ENCODE peak calls at places on chromosomes 2 and 18, in ten cellular contexts. N is gastrocnemius medialis, H is spleen, V is progenitor cell of endocrine pancreas, M is BE2C, C is Peyer's patch, J is AG04450, P is lower lobe of right lung, F is fibroblast of lung, A is astrocyte of the spinal cord. B is an unnamed sample.

GRCh38 chr2:205792908-205793307 is 110.6 kb downstream of the NRP2 start:
- DNase-seq in J (peak), N (no peak), A (no peak), C (no peak), M (no peak), H (no peak), P (no peak), V (no peak), F (peak), B (no peak)

GRCh38 chr2:201909961-201910361 is 103.6 kb downstream of the CDK15 start:
- DNase-seq in J (no peak), N (no peak), V (no peak), F (peak), A (peak), M (no peak), C (no peak), H (no peak), P (no peak), B (peak)

GRCh38 chr2:215367647-215368492 is 56.0 kb downstream of the ATIC start:
- DNase-seq in V (no peak), H (no peak), F (peak), M (no peak), C (no peak), J (peak), A (peak), N (no peak), P (no peak), B (peak)

GRCh38 chr2:189285962-189286648 is 106.5 kb upstream of the COL5A2 start:
- DNase-seq in V (no peak), M (no peak), N (no peak), J (peak), C (no peak), F (peak), P (no peak), A (peak), H (no peak), B (peak)

GRCh38 chr18:13760047-13760446 is 33.6 kb downstream of the RNMT start:
- DNase-seq in V (no peak), F (no peak), H (no peak), C (no peak), M (no peak), P (no peak), J (no peak), N (no peak), A (no peak), B (no peak)

GRCh38 chr2:111135910-111136297 is 15.2 kb downstream of the BCL2L11 start:
- DNase-seq in F (peak), H (no peak), J (no peak), N (peak), V (no peak), M (peak), A (peak), P (peak), C (no peak), B (no peak)

GRCh38 chr2:85191157-85191556 is 58.0 kb downstream of the TCF7L1 start:
- DNase-seq in A (no peak), V (no peak), H (no peak), C (no peak), N (no peak), P (no peak), F (no peak), J (no peak), M (no peak), B (no peak)

GRCh38 chr2:195871326-195871725 is 197.3 kb downstream of the DNAH7 start:
- DNase-seq in M (no peak), A (peak), N (no peak), V (no peak), P (no peak), F (peak), C (no peak), J (no peak), H (no peak), B (no peak)

GRCh38 chr2:240301256-240301795 is 134.1 kb upstream of the GPC1 start:
- DNase-seq in F (no peak), M (no peak), H (peak), J (no peak), A (no peak), P (no peak), N (no peak), V (no peak), C (peak), B (no peak)

GRCh38 chr2:145587922-145588321 is 1068.0 kb upstream of the ZEB2 start:
- DNase-seq in A (no peak), P (no peak), H (no peak), J (no peak), M (no peak), F (no peak), V (no peak), C (no peak), N (no peak), B (no peak)

GRCh38 chr2:165357758-165358157 is 111.7 kb upstream of the CSRNP3 start:
- DNase-seq in P (no peak), M (no peak), H (no peak), N (no peak), F (peak), A (peak), C (no peak), J (peak), V (no peak), B (peak)

GRCh38 chr2:27376151-27376865 is 4.2 kb downstream of the ZNF513 start:
- DNase-seq in P (no peak), J (no peak), V (no peak), C (no peak), N (no peak), F (no peak), A (no peak), H (no peak), M (no peak), B (no peak)

GRCh38 chr18:78006805-78007204 is 757.2 kb downstream of the GALR1 start:
- DNase-seq in N (no peak), F (no peak), H (no peak), A (no peak), V (no peak), M (no peak), P (no peak), C (no peak), J (no peak), B (no peak)

GRCh38 chr2:41930807-41931566 is 116.8 kb upstream of the PKDCC start:
- DNase-seq in H (no peak), F (peak), V (no peak), J (no peak), C (no peak), P (no peak), M (no peak), A (peak), N (no peak), B (no peak)

GRCh38 chr2:227884511-227884947 is 13.1 kb downstream of the DAW1 start:
- DNase-seq in N (no peak), C (peak), F (peak), A (peak), H (peak), J (peak), V (peak), P (peak), M (peak), B (peak)

GRCh38 chr18:47758000-47758399 is 172.5 kb downstream of the SMAD2 start:
- DNase-seq in H (no peak), C (no peak), A (no peak), N (no peak), M (no peak), J (no peak), F (no peak), V (no peak), P (no peak), B (peak)

GRCh38 chr2:120303177-120303576 is 42.8 kb upstream of the INHBB start:
- DNase-seq in J (no peak), C (peak), F (no peak), V (no peak), H (no peak), M (no peak), N (no peak), P (no peak), A (no peak), B (no peak)

GRCh38 chr18:79317718-79318117 is 78.0 kb upstream of the NFATC1 start:
- DNase-seq in H (no peak), N (no peak), M (no peak), P (no peak), V (no peak), J (no peak), F (no peak), A (peak), C (no peak), B (no peak)

GRCh38 chr2:1730047-1730937 is 14.0 kb downstream of the PXDN start:
- DNase-seq in N (no peak), M (no peak), F (peak), P (peak), C (peak), H (no peak), J (peak), V (no peak), A (peak), B (peak)

GRCh38 chr18:55337908-55338521 is 250.0 kb downstream of the TCF4 start:
- DNase-seq in C (no peak), A (no peak), P (no peak), J (no peak), N (no peak), V (no peak), H (no peak), M (no peak), F (no peak), B (no peak)

GRCh38 chr18:55337153-55337552 is 250.8 kb downstream of the TCF4 start:
- DNase-seq in J (no peak), M (no peak), V (no peak), H (no peak), N (no peak), P (no peak), F (no peak), A (no peak), C (no peak), B (no peak)

GRCh38 chr18:55340998-55341397 is 247.0 kb downstream of the TCF4 start:
- DNase-seq in V (no peak), C (no peak), A (no peak), J (no peak), H (no peak), F (no peak), N (no peak), P (no peak), M (no peak), B (no peak)

GRCh38 chr18:55339990-55340389 is 248.0 kb downstream of the TCF4 start:
- DNase-seq in V (no peak), P (no peak), M (no peak), H (no peak), F (no peak), A (no peak), N (no peak), J (no peak), C (no peak), B (no peak)

GRCh38 chr18:55338955-55339662 is 248.9 kb downstream of the TCF4 start:
- DNase-seq in P (no peak), C (no peak), F (peak), V (no peak), H (no peak), M (no peak), N (no peak), J (no peak), A (no peak), B (no peak)
- TF ChIP-seq CTCF in P (no peak), C (no peak), F (peak), V (no peak), H (no peak), M (peak), N (peak), J (peak), A (peak), B (no peak)

GRCh38 chr2:70646429-70646828 is 92.8 kb upstream of the TGFA start:
- DNase-seq in A (no peak), P (no peak), C (no peak), N (no peak), V (no peak), H (no peak), J (no peak), F (no peak), M (no peak), B (no peak)

GRCh38 chr2:70641263-70641784 is 87.7 kb upstream of the TGFA start:
- DNase-seq in M (no peak), H (no peak), J (no peak), P (no peak), N (no peak), F (no peak), C (no peak), V (no peak), A (peak), B (peak)

GRCh38 chr2:70639841-70640448 is 86.3 kb upstream of the TGFA start:
- DNase-seq in N (no peak), A (no peak), J (no peak), M (no peak), F (no peak), P (no peak), H (no peak), C (no peak), V (no peak), B (no peak)

GRCh38 chr2:70645733-70646420 is 92.3 kb upstream of the TGFA start:
- DNase-seq in N (no peak), J (no peak), M (no peak), P (no peak), F (no peak), H (no peak), A (no peak), V (no peak), C (no peak), B (peak)

DNA sequence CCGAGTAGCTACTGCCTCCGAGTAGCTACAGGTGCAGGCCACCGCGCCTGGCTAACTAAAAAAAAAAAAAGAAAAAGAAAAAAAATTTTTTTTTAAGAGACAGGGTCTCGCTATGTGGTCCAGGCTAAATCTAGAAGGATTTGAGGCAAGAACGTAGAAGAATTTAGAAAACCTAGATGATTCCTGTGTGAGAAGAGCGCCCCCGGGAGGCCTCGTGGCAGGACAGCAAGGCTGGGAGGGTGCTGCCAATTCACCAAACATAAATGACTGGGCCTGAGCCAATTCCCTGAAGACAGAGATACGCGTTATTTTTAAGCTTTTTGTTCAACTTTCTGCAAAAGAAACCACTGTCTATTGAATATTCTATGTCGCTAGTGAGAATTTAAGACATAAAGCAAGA is 90.1 kb upstream of the TGFA start:
- DNase-seq in P (no peak), J (no peak), H (no peak), M (no peak), C (no peak), F (no peak), V (no peak), N (no peak), A (no peak), B (peak)
- TF ChIP-seq CTCF in P (peak), J (peak), H (no peak), M (peak), C (peak), F (peak), V (peak), N (no peak), A (peak), B (peak)

DNA sequence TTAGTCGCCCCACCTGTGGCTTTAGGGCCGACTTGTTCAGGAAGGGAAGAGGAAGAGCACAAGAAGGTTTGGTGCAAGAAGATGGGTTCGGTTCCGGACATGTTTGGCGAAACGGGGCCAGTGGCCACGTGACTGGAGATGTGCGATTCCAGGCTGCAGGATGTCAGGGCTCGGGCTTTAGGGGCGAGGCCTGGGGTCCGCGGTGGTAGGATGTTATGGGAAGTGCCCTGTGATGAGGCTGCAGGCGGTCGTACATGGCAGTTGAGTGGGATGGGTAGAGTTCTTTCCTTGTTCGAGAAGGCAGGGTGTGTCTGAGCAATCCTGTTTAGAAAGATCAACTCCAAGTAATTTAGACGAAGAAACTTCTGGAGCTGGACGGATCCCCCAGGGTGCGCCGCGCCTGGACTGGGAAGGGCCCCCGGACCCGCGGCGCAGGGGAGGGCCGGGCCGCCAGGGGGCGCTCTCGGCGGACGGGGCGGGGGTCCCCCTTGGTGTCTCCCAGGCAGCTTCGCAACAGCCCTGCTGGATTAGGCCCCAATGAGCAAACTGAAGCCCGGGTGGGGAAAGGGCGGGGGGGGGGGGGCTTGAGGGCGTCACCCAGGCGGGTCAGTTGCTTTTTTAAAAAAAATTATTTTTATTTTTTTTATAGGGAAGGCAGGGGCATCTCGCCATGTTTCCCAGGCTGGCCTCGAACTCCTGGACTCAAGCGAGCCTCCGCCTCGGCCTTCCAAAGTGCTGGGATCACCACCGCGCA is 17.2 kb upstream of the SDC1 start:
- DNase-seq in N (no peak), F (no peak), J (no peak), V (no peak), M (no peak), H (no peak), P (no peak), A (no peak), C (no peak), B (no peak)
- TF ChIP-seq CTCF in N (peak), F (peak), J (peak), V (peak), M (peak), H (peak), P (peak), A (peak), C (peak), B (no peak)

DNA sequence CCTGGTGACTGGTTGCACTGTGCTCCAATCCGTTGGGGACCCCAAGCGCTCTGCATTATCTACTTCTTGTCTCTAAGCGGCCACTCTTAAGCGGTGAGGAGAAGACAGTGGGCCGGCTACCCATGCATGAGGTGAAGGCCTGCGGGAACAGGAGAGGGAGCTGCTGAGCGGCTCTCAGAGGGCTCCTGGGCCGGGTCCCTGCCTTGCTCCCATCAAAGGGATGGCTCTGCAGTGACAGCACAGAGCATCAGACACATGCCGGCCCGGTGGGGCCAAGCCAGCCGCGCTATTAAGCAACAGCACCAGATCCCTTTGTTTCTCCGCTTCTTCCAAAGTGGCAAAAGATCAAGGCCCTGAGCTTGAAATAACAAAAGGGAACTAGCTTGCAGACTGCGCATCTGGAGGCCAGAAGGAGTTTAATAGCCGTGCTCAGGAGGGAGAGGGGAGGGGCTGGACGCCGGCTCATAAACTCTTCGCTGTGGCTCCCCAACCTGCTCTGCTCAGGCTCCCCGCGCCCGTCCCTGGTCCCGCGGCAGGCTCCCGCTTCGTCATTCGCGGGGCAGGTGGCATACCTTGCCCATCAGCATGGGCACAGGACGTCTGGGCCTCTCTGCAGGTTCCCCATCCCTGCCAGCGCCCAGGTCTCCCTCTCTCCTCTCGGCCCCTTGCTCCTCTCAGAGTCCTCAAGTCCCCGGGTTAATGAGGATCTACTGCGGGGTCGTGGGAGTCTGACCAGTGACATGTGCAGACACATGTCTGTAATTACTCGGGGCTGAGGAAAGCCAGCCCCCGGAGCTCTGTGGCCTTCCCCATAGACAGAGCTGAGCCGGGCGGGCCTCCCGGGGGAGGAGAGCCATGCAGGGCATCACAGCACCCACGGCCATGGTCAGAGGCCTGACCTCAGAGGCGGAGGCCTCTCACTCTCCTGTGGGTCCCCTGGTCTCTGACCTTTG is 96.7 kb downstream of the ASB1 start:
- DNase-seq in H (no peak), A (peak), P (no peak), F (peak), J (peak), C (no peak), V (no peak), M (no peak), N (peak), B (no peak)
- TF ChIP-seq CTCF in H (no peak), A (peak), P (no peak), F (peak), J (peak), C (no peak), V (no peak), M (no peak), N (no peak), B (no peak)

GRCh38 chr2:137910641-137911040 is 53.6 kb upstream of the HNMT start:
- DNase-seq in V (no peak), J (no peak), C (no peak), P (no peak), H (no peak), F (peak), N (no peak), A (peak), M (no peak), B (peak)
- TF ChIP-seq CTCF in V (peak), J (peak), C (peak), P (peak), H (peak), F (peak), N (peak), A (peak), M (peak), B (peak)

DNA sequence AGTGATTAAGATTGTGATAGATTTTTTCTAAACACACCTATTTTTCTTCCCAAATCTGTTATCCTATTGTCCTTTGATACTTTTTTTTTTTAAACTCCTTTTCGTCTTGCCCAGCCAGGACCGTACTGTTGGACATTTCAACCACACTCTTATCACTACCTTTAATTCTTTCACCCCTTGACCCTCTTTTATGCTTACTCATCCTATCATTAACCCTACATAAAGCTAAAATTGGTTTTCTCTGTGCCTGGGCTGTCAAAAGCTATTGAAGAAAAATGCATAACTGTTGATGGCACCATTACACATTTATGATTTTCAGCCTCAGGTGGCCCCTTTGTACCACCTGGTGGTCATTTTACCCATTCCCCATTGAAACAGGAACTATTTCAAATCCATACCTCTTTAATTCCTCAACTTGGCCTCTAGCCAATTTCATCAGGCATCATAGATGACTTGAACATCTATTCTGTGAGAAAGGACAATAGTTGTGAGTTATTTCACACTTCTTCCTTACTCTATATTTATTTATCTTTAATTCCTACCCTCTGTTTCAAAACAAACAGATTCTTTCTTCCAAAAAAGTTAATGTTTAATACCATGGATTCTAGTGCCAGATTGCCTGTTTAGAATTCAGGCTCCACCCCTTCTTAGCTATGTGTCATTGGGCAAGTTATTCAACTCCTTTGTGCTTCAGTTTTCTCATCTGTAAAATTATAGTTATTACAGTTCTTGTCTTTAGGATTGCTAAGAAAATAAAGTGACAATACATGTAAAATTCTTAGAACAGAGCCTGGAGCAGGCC is 258.6 kb downstream of the CAMKMT start:
- DNase-seq in H (no peak), F (no peak), M (no peak), N (no peak), P (no peak), J (no peak), C (no peak), A (no peak), V (no peak), B (peak)
- TF ChIP-seq CTCF in H (no peak), F (no peak), M (peak), N (no peak), P (no peak), J (no peak), C (no peak), A (no peak), V (peak), B (no peak)